ENCODE peak calls at places on chromosomes 16 and 17, in ten cellular contexts. One of them, this sample, is unnamed.

GRCh38 chr17:38798614-38799500 is 499 bp downstream of the PIP4K2B start:
- DNase-seq in AG04450: no peak
- DNase-seq in amygdala: no peak
- DNase-seq in fibroblast of the aortic adventitia: peak; percentile 42
- DNase-seq in CD4-positive, alpha-beta memory T cell: peak; percentile 53
- DNase-seq in HCT116: no peak
- DNase-seq in AG08395: peak; percentile 46
- DNase-seq in activated CD8-positive, alpha-beta memory T cell treated with anti-CD3 and anti-CD28 coated beads, Interleukin-2, amount 10 ng/mL, durations not matched to agents 7 days and 5 days: peak; percentile 80
- DNase-seq in brain microvascular endothelial cell: peak; percentile 33
- DNase-seq in astrocyte: peak; percentile 44
- DNase-seq in this sample: peak; percentile 79

GRCh38 chr16:87160218-87160617 is 157.0 kb downstream of the C16orf95 start:
- DNase-seq in brain microvascular endothelial cell: no peak
- DNase-seq in CD4-positive, alpha-beta memory T cell: no peak
- DNase-seq in AG08395: peak; percentile 12
- DNase-seq in astrocyte: no peak
- DNase-seq in HCT116: no peak
- DNase-seq in AG04450: no peak
- DNase-seq in fibroblast of the aortic adventitia: no peak
- DNase-seq in activated CD8-positive, alpha-beta memory T cell treated with anti-CD3 and anti-CD28 coated beads, Interleukin-2, amount 10 ng/mL, durations not matched to agents 7 days and 5 days: no peak
- DNase-seq in amygdala: no peak
- DNase-seq in this sample: no peak

GRCh38 chr17:34706029-34706428 is 126.6 kb downstream of the TMEM132E start:
- DNase-seq in AG04450: no peak
- DNase-seq in CD4-positive, alpha-beta memory T cell: no peak
- DNase-seq in amygdala: no peak
- DNase-seq in astrocyte: peak; percentile 0
- DNase-seq in activated CD8-positive, alpha-beta memory T cell treated with anti-CD3 and anti-CD28 coated beads, Interleukin-2, amount 10 ng/mL, durations not matched to agents 7 days and 5 days: no peak
- DNase-seq in fibroblast of the aortic adventitia: peak; percentile 14
- DNase-seq in HCT116: no peak
- DNase-seq in brain microvascular endothelial cell: peak; percentile 2
- DNase-seq in AG08395: peak; percentile 13
- DNase-seq in this sample: peak; percentile 48

GRCh38 chr17:10875411-10875810 is 37.5 kb upstream of the PIRT start:
- DNase-seq in astrocyte: no peak
- DNase-seq in amygdala: no peak
- DNase-seq in AG04450: no peak
- DNase-seq in AG08395: no peak
- DNase-seq in CD4-positive, alpha-beta memory T cell: no peak
- DNase-seq in brain microvascular endothelial cell: peak; percentile 0
- DNase-seq in HCT116: no peak
- DNase-seq in activated CD8-positive, alpha-beta memory T cell treated with anti-CD3 and anti-CD28 coated beads, Interleukin-2, amount 10 ng/mL, durations not matched to agents 7 days and 5 days: no peak
- DNase-seq in fibroblast of the aortic adventitia: no peak
- DNase-seq in this sample: peak; percentile 38

GRCh38 chr17:68812876-68813584 is 142.2 kb downstream of the ABCA8 start:
- DNase-seq in fibroblast of the aortic adventitia: peak; percentile 62
- DNase-seq in brain microvascular endothelial cell: no peak
- DNase-seq in amygdala: no peak
- DNase-seq in HCT116: no peak
- DNase-seq in AG04450: no peak
- DNase-seq in astrocyte: peak; percentile 20
- DNase-seq in CD4-positive, alpha-beta memory T cell: no peak
- DNase-seq in AG08395: peak; percentile 36
- DNase-seq in activated CD8-positive, alpha-beta memory T cell treated with anti-CD3 and anti-CD28 coated beads, Interleukin-2, amount 10 ng/mL, durations not matched to agents 7 days and 5 days: no peak
- DNase-seq in this sample: no peak

GRCh38 chr17:61400058-61400785 is 579 bp downstream of the TBX2 start:
- DNase-seq in astrocyte: peak; percentile 36
- DNase-seq in AG08395: peak; percentile 65
- DNase-seq in brain microvascular endothelial cell: no peak
- DNase-seq in AG04450: no peak
- DNase-seq in amygdala: no peak
- DNase-seq in activated CD8-positive, alpha-beta memory T cell treated with anti-CD3 and anti-CD28 coated beads, Interleukin-2, amount 10 ng/mL, durations not matched to agents 7 days and 5 days: no peak
- DNase-seq in HCT116: no peak
- DNase-seq in CD4-positive, alpha-beta memory T cell: no peak
- DNase-seq in fibroblast of the aortic adventitia: peak; percentile 51
- DNase-seq in this sample: no peak

GRCh38 chr17:68867759-68868516 is 87.3 kb downstream of the ABCA8 start:
- DNase-seq in amygdala: no peak
- DNase-seq in activated CD8-positive, alpha-beta memory T cell treated with anti-CD3 and anti-CD28 coated beads, Interleukin-2, amount 10 ng/mL, durations not matched to agents 7 days and 5 days: no peak
- DNase-seq in AG08395: no peak
- DNase-seq in CD4-positive, alpha-beta memory T cell: no peak
- DNase-seq in HCT116: no peak
- DNase-seq in astrocyte: no peak
- DNase-seq in brain microvascular endothelial cell: no peak
- DNase-seq in fibroblast of the aortic adventitia: no peak
- DNase-seq in AG04450: no peak
- DNase-seq in this sample: no peak

GRCh38 chr17:1559047-1559742 is 3.4 kb downstream of the PITPNA start:
- DNase-seq in fibroblast of the aortic adventitia: no peak
- DNase-seq in brain microvascular endothelial cell: no peak
- DNase-seq in astrocyte: no peak
- DNase-seq in CD4-positive, alpha-beta memory T cell: no peak
- DNase-seq in AG08395: no peak
- DNase-seq in AG04450: no peak
- DNase-seq in HCT116: no peak
- DNase-seq in amygdala: no peak
- DNase-seq in activated CD8-positive, alpha-beta memory T cell treated with anti-CD3 and anti-CD28 coated beads, Interleukin-2, amount 10 ng/mL, durations not matched to agents 7 days and 5 days: no peak
- DNase-seq in this sample: no peak

GRCh38 chr17:4144411-4144747 is 1.4 kb downstream of the CYB5D2 start:
- DNase-seq in AG08395: no peak
- DNase-seq in HCT116: no peak
- DNase-seq in amygdala: no peak
- DNase-seq in AG04450: no peak
- DNase-seq in activated CD8-positive, alpha-beta memory T cell treated with anti-CD3 and anti-CD28 coated beads, Interleukin-2, amount 10 ng/mL, durations not matched to agents 7 days and 5 days: no peak
- DNase-seq in CD4-positive, alpha-beta memory T cell: no peak
- DNase-seq in brain microvascular endothelial cell: no peak
- DNase-seq in fibroblast of the aortic adventitia: no peak
- DNase-seq in astrocyte: no peak
- DNase-seq in this sample: no peak

GRCh38 chr16:66717112-66717675 is 20.7 kb upstream of the CMTM4 start:
- DNase-seq in astrocyte: peak; percentile 86
- DNase-seq in amygdala: no peak
- DNase-seq in CD4-positive, alpha-beta memory T cell: no peak
- DNase-seq in activated CD8-positive, alpha-beta memory T cell treated with anti-CD3 and anti-CD28 coated beads, Interleukin-2, amount 10 ng/mL, durations not matched to agents 7 days and 5 days: peak; percentile 47
- DNase-seq in AG04450: peak; percentile 45
- DNase-seq in fibroblast of the aortic adventitia: no peak
- DNase-seq in AG08395: peak; percentile 84
- DNase-seq in HCT116: no peak
- DNase-seq in brain microvascular endothelial cell: peak; percentile 52
- DNase-seq in this sample: peak; percentile 43

GRCh38 chr16:75311383-75311938 is 60.0 kb upstream of the BCAR1 start:
- DNase-seq in AG04450: no peak
- DNase-seq in astrocyte: peak; percentile 52
- DNase-seq in brain microvascular endothelial cell: no peak
- DNase-seq in activated CD8-positive, alpha-beta memory T cell treated with anti-CD3 and anti-CD28 coated beads, Interleukin-2, amount 10 ng/mL, durations not matched to agents 7 days and 5 days: no peak
- DNase-seq in AG08395: peak; percentile 66
- DNase-seq in fibroblast of the aortic adventitia: peak; percentile 68
- DNase-seq in amygdala: no peak
- DNase-seq in CD4-positive, alpha-beta memory T cell: no peak
- DNase-seq in HCT116: no peak
- DNase-seq in this sample: no peak

GRCh38 chr16:1776991-1777374 is 4.0 kb upstream of the MRPS34 start:
- DNase-seq in AG08395: no peak
- DNase-seq in fibroblast of the aortic adventitia: no peak
- DNase-seq in activated CD8-positive, alpha-beta memory T cell treated with anti-CD3 and anti-CD28 coated beads, Interleukin-2, amount 10 ng/mL, durations not matched to agents 7 days and 5 days: no peak
- DNase-seq in astrocyte: no peak
- DNase-seq in brain microvascular endothelial cell: no peak
- DNase-seq in HCT116: no peak
- DNase-seq in AG04450: no peak
- DNase-seq in amygdala: no peak
- DNase-seq in CD4-positive, alpha-beta memory T cell: no peak
- DNase-seq in this sample: no peak